ENCODE peak calls at places on chromosomes 16 and 17, in nine cellular contexts. E is uterus, M is endothelial cell, J is foreskin keratinocyte, L is heart left ventricle, V is AG04449, Y is dorsolateral prefrontal cortex, A is left ventricle myocardium inferior, B is heart right ventricle. Q is an unnamed sample.

GRCh38 chr16:17397499-17397891 is 73.3 kb downstream of the XYLT1 start:
- DNase-seq in Y (no peak), J (no peak), A (no peak), E (no peak), V (no peak), B (no peak), L (no peak), M (no peak), Q (no peak)

GRCh38 chr17:5011928-5012327 is 14.2 kb downstream of the KIF1C start:
- DNase-seq in Y (no peak), M (no peak), V (no peak), B (no peak), L (no peak), A (no peak), E (no peak), J (no peak), Q (no peak)

GRCh38 chr17:66426397-66427033 is 124.1 kb downstream of the PRKCA start:
- DNase-seq in M (no peak), V (no peak), L (no peak), Y (no peak), J (peak), E (no peak), A (no peak), B (no peak), Q (no peak)

GRCh38 chr17:57900991-57901743 is 51.3 kb upstream of the MRPS23 start:
- DNase-seq in L (peak), J (peak), V (no peak), B (no peak), E (no peak), M (no peak), A (no peak), Y (no peak), Q (no peak)

GRCh38 chr17:6137716-6138502 is 67.7 kb downstream of the WSCD1 start:
- DNase-seq in M (no peak), V (no peak), L (no peak), B (no peak), E (no peak), A (no peak), Y (no peak), J (no peak), Q (no peak)

GRCh38 chr16:57092786-57093301 is 461 bp downstream of the CPNE2 start:
- DNase-seq in V (no peak), M (peak), J (peak), Y (no peak), L (peak), A (peak), E (peak), B (peak), Q (no peak)

GRCh38 chr17:951388-952132 is 28.0 kb downstream of the NXN start:
- DNase-seq in B (no peak), A (no peak), M (peak), J (peak), Y (no peak), E (peak), V (no peak), L (peak), Q (no peak)

GRCh38 chr17:80959330-80960036 is 32.2 kb upstream of the CHMP6 start:
- DNase-seq in L (peak), Y (peak), A (peak), J (no peak), V (no peak), M (no peak), E (peak), B (peak), Q (no peak)

GRCh38 chr16:49400611-49401010 is 27.0 kb downstream of the C16orf78 start:
- DNase-seq in B (no peak), Y (no peak), V (no peak), J (no peak), E (no peak), M (no peak), L (no peak), A (no peak), Q (no peak)

GRCh38 chr17:64774888-64775600 is 112.9 kb upstream of the SMURF2 start:
- DNase-seq in M (no peak), E (no peak), J (no peak), V (no peak), B (no peak), L (no peak), Y (no peak), A (no peak), Q (no peak)

GRCh38 chr17:81160306-81160705 is 5.0 kb upstream of the PVALEF start:
- DNase-seq in E (no peak), J (no peak), B (peak), V (no peak), A (peak), Y (no peak), M (peak), L (peak), Q (peak)

GRCh38 chr17:59361916-59362810 is 30.7 kb downstream of the YPEL2 start:
- DNase-seq in V (peak), E (no peak), B (no peak), M (no peak), A (no peak), L (no peak), J (peak), Y (no peak), Q (no peak)

GRCh38 chr17:77049440-77049839 is 91.3 kb upstream of the SEC14L1 start:
- DNase-seq in J (no peak), Y (no peak), M (no peak), V (no peak), B (no peak), A (no peak), L (no peak), E (no peak), Q (no peak)
- TF ChIP-seq CTCF in J (peak), Y (no peak), M (no peak), V (no peak), B (no peak), A (no peak), L (no peak), E (no peak), Q (no peak)

GRCh38 chr17:17783121-17783824 is 53.5 kb downstream of the SREBF1 start:
- DNase-seq in J (peak), A (peak), M (peak), L (peak), B (peak), V (no peak), E (peak), Y (no peak), Q (peak)
- TF ChIP-seq CTCF in J (peak), A (peak), M (peak), L (no peak), B (peak), V (peak), E (no peak), Y (peak), Q (no peak)

GRCh38 chr16:30184430-30185140 is 1.2 kb downstream of the CORO1A start:
- DNase-seq in V (no peak), Y (peak), L (peak), A (peak), E (peak), M (no peak), B (peak), J (no peak), Q (peak)
- TF ChIP-seq CTCF in V (no peak), Y (no peak), L (no peak), A (no peak), E (no peak), M (no peak), B (no peak), J (no peak), Q (no peak)

DNA sequence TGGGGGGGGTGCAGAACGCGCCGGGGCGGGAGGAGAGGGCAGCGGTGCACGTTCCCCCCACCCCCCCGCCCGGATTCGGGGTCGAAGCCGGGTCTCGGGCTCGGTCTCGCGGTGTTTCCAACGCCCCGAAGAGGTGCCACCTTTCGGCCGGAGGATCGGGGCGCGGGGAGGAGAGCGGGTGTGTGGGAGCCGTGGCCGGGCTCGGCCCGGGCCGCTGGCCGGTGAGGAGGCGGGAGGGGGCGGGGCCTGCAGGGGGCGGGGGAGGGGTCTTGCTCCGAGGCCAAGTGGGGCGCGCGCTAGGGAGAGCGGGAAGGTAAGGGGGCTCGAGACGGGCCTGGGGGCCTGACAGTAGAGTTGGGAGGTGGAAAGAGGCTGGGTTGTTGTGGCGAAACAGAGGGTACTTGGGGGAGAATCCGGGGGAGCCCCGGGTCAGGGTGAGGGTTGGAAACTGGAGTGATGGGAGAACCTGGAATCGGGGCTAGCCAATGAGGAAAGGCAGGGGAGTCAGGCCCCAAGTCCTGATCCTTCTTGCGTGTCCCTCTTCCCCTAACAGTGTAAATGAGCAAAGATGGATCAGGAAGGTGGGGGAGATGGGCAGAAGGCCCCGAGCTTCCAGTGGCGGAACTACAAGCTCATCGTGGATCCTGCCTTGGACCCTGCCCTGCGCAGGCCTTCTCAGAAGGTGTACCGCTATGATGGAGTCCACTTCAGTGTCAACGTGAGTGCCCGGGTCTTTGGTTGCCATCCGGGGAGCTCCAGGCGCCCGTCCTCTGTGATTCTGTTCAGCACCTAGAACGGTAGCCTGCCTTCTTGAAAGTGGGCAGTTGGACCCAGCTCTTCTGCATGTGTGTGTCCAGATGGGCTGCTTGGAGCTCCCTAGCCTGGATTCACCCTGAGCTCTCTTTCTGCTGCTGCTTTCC is 870 bp downstream of the SETD1A start:
- DNase-seq in V (no peak), Y (no peak), A (peak), B (no peak), L (peak), E (peak), J (no peak), M (peak), Q (no peak)
- TF ChIP-seq CTCF in V (peak), Y (no peak), A (no peak), B (no peak), L (no peak), E (no peak), J (no peak), M (no peak), Q (no peak)

Q was measured in natural killer cell.